ENCODE peak calls at places on chromosomes 5 and 9, in seven cellular contexts. K is K562; L is CD8-positive, alpha-beta T cell; Q is aorta; X is gastrocnemius medialis; V is GM12878; T is uterus. O is an unnamed sample.
A peak's percentile ranks its signal among the peaks of the same experiment; 100 is the strongest.

GRCh38 chr5:89827960-89828359 is 581.6 kb downstream of the CETN3 start:
- DNase-seq in K (no peak), L (no peak), Q (no peak), X (no peak), V (no peak), T (no peak), O (no peak)

GRCh38 chr9:37464006-37464405 is 1.2 kb downstream of the ZBTB5 start:
- DNase-seq in K (no peak), L (no peak), Q (no peak), X (no peak), V (no peak), T (no peak), O (no peak)

GRCh38 chr9:68925175-68925574 is 88.7 kb downstream of the PRKACG start:
- DNase-seq in K (no peak), L (no peak), Q (no peak), X (no peak), V (no peak), T (no peak), O (no peak)

GRCh38 chr9:133577463-133578112 is 31.6 kb downstream of the FAM163B start:
- DNase-seq in K (no peak), L (no peak), Q (no peak), X (no peak), V (no peak), T (no peak), O (no peak)

GRCh38 chr5:55223988-55224240 is 3.2 kb downstream of the MCIDAS start:
- DNase-seq in K (no peak), L (no peak), Q (no peak), X (no peak), V (no peak), T (no peak), O (no peak)

GRCh38 chr9:135492886-135493669 is 7.4 kb upstream of the MRPS2 start:
- DNase-seq in K (no peak), L (no peak), Q (peak; percentile 24), X (no peak), V (no peak), T (no peak), O (no peak)

GRCh38 chr9:34375901-34376595 is 650 bp downstream of the MYORG start:
- DNase-seq in K (peak; percentile 48), L (no peak), Q (peak; percentile 62), X (peak; percentile 90), V (no peak), T (peak; percentile 57), O (peak; percentile 25)

GRCh38 chr5:172353271-172353807 is 69.8 kb upstream of the UBTD2 start:
- DNase-seq in K (no peak), L (no peak), Q (no peak), X (no peak), V (no peak), T (no peak), O (no peak)

GRCh38 chr5:154740957-154741356 is 14.2 kb upstream of the LARP1 start:
- DNase-seq in K (no peak), L (no peak), Q (peak; percentile 58), X (peak; percentile 68), V (no peak), T (peak; percentile 47), O (no peak)

GRCh38 chr5:32098291-32098690 is 75.8 kb downstream of the GOLPH3 start:
- DNase-seq in K (no peak), L (no peak), Q (no peak), X (no peak), V (no peak), T (no peak), O (no peak)

GRCh38 chr5:176536132-176536901 is 885 bp downstream of the RNF44 start:
- DNase-seq in K (peak; percentile 79), L (peak; percentile 64), Q (peak; percentile 91), X (peak; percentile 76), V (no peak), T (peak; percentile 70), O (no peak)

GRCh38 chr9:71795097-71795807 is 26.9 kb upstream of the CEMIP2 start:
- DNase-seq in K (no peak), L (no peak), Q (no peak), X (no peak), V (peak; percentile 91), T (no peak), O (no peak)

GRCh38 chr5:176697929-176698520 is 50.7 kb downstream of the TSPAN17 start:
- DNase-seq in K (no peak), L (no peak), Q (no peak), X (no peak), V (no peak), T (no peak), O (no peak)

GRCh38 chr5:133824661-133825254 is 143.7 kb downstream of the C5orf15 start:
- DNase-seq in K (no peak), L (no peak), Q (no peak), X (no peak), V (peak; percentile 90), T (no peak), O (no peak)

GRCh38 chr9:134983506-134984371 is 66.0 kb upstream of the FCN1 start:
- DNase-seq in K (no peak), L (no peak), Q (no peak), X (no peak), V (no peak), T (no peak), O (no peak)

DNA sequence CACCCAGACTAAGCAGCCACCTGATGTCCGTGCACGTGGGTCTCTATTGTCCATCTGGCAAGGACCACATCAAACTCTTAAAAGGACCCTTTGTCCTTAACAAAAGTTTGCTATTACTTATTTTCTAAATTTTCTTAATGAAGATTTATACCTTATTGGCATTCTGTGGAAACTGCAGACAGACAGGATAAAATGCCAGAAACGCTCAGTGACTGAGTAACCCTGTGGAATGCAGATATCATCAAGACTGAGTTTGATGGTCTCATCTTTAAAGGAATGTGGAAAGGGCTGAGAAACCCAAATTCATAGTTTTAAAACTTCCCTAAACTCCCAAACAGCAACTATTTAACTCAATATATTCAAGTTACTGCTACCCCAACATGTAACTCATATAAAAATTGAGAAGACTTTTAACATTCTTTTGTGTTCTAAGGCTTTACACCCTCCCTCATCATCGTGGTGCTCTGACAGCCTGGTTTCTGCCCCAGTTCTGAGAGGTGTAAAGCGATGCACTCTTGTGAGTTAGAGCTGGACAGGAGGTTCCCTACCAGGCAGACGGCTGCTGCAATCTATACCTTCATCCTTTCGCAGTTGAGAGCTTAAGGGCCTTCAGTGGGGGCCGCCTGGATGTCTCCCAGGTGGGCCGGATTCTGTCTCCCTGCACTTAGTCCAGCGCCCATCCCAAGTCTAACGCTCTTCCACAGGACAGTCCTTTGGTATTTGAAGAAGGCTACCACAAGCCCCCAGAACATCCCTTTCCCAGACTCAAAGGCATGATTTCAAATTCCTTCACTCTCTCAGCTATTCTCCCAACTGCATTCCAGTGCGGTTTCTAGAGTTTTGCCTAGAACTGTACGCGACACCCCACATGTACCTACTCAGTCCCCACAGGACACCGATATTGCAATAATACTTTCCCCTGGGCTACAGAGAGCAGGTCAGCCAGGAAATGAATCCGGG is 68.9 kb downstream of the DAP start:
- DNase-seq in K (no peak), L (no peak), Q (no peak), X (no peak), V (no peak), T (no peak), O (no peak)
- H3K27ac ChIP-seq in K (no peak overlapping the region), L (no peak overlapping the region), Q (no peak overlapping the region), X (no peak overlapping the region), V (no peak overlapping the region), T (no peak overlapping the region), O (no peak overlapping the region)

GRCh38 chr5:95907067-95907705 is 54.5 kb downstream of the ELL2 start:
- DNase-seq in K (no peak), L (no peak), Q (no peak), X (no peak), V (no peak), T (no peak), O (no peak)

GRCh38 chr5:95904827-95905226 is 56.8 kb downstream of the ELL2 start:
- DNase-seq in K (no peak), L (no peak), Q (no peak), X (no peak), V (no peak), T (no peak), O (no peak)

GRCh38 chr5:95900383-95900958 is 61.2 kb downstream of the ELL2 start:
- DNase-seq in K (no peak), L (no peak), Q (no peak), X (peak; percentile 41), V (no peak), T (no peak), O (no peak)

GRCh38 chr5:95901676-95902646 is 59.7 kb downstream of the ELL2 start:
- DNase-seq in K (no peak), L (no peak), Q (no peak), X (no peak), V (no peak), T (no peak), O (no peak)

GRCh38 chr5:95903838-95904237 is 57.8 kb downstream of the ELL2 start:
- DNase-seq in K (no peak), L (no peak), Q (no peak), X (no peak), V (no peak), T (no peak), O (no peak)
- H3K4me1 ChIP-seq in K (no peaks in the 10 kb centered on the region), L (no peaks in the 10 kb centered on the region), Q (peaks cover 2% of the 10 kb centered on the region), X (peaks cover 29% of the 10 kb centered on the region), V (peaks cover 11% of the 10 kb centered on the region), T (peaks cover 2% of the 10 kb centered on the region), O (no peaks in the 10 kb centered on the region)

DNA sequence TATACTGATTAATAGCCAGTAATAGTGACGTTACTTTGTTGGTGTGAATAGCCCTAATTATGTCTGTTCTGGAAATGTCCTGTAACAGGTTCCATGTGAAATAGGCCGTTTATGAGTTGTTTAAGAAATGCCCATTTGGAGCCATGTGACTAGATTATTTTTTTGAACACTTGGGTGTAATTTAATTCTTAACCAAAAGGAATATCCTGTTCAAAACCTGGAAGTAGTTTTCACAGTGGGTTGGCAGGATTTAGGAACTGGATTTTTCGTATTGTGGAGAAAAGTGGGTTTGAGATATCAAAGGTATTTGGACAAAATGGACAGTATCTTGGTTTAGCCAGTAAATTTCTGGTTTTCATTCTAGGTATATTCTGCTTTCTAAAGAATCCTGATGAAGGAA is 1.3 kb downstream of the TENT2 start:
- DNase-seq in K (no peak), L (no peak), Q (no peak), X (no peak), V (no peak), T (no peak), O (no peak)
- H3K27ac ChIP-seq in K (peak overlapping the region; percentile 96), L (no peak overlapping the region), Q (no peak overlapping the region), X (peak overlapping the region; percentile 88), V (peak overlapping the region; percentile 87), T (peak overlapping the region; percentile 84), O (no peak overlapping the region)

DNA sequence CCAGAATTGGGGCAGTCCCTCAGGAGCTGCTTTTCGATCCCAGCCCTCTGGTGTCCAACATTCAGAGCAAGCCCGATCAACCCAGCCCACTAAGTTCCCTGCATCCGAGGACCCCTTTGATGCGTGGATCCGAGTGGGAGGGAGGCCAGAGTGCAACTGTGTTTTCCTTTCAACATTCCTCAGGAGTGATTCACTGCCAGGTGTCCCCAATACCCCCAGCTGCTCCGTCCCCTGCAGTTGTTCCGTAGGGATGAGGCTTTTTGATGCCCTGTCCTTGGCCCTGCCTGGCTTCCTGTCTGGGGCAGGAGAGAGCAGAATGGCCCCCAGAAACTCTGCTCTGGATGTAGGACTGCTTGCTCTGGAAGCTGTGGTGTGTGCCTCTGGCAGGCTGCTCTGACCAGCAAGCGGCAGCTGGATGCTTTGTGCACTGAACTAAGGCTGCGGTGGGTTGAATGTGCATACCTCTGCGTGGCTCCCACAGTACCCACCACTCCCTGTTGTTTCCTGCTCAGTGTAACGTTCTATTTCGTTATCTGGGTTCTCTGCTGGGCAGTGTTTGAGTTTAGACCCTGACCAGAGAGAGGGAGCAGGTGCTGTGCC is 117.5 kb downstream of the BOD1 start:
- DNase-seq in K (no peak), L (no peak), Q (no peak), X (peak; percentile 41), V (no peak), T (no peak), O (no peak)
- H3K4me1 ChIP-seq in K (peaks cover 3% of the 10 kb centered on the region), L (no peaks in the 10 kb centered on the region), Q (no peaks in the 10 kb centered on the region), X (peaks cover 61% of the 10 kb centered on the region), V (no peaks in the 10 kb centered on the region), T (no peaks in the 10 kb centered on the region), O (peaks cover 7% of the 10 kb centered on the region)

GRCh38 chr9:127917603-127918002 is 762 bp upstream of the ST6GALNAC4 start:
- DNase-seq in K (no peak), L (no peak), Q (peak; percentile 51), X (no peak), V (no peak), T (no peak), O (no peak)
- H3K27ac ChIP-seq in K (no peak overlapping the region), L (no peak overlapping the region), Q (no peak overlapping the region), X (peak overlapping the region; percentile 82), V (peak overlapping the region; percentile 55), T (peak overlapping the region; percentile 78), O (no peak overlapping the region)